ENCODE peak calls at places on chromosomes 16 and 17, in nine cellular contexts. One of them, this sample, is unnamed.

GRCh38 chr17:50584749-50585148 is 24.2 kb downstream of the CACNA1G start:
- DNase-seq in SHP77: no peak
- DNase-seq in GM04504: no peak
- DNase-seq in NCI-H1092 treated with DMSO at 0.1 percent for 48 hours: no peak
- DNase-seq in ureter: no peak
- DNase-seq in fibroblast of pulmonary artery: no peak
- DNase-seq in neural progenitor cell: no peak
- DNase-seq in naive thymus-derived CD8-positive, alpha-beta T cell: no peak
- DNase-seq in heart left ventricle: no peak
- DNase-seq in this sample: peak; percentile 37

GRCh38 chr17:29444589-29444988 is 54.4 kb downstream of the TAOK1 start:
- DNase-seq in GM04504: peak; percentile 14
- DNase-seq in fibroblast of pulmonary artery: peak; percentile 52
- DNase-seq in naive thymus-derived CD8-positive, alpha-beta T cell: no peak
- DNase-seq in ureter: no peak
- DNase-seq in neural progenitor cell: no peak
- DNase-seq in SHP77: no peak
- DNase-seq in NCI-H1092 treated with DMSO at 0.1 percent for 48 hours: no peak
- DNase-seq in heart left ventricle: no peak
- DNase-seq in this sample: no peak

GRCh38 chr16:13923703-13924298 is 3.8 kb downstream of the ERCC4 start:
- DNase-seq in NCI-H1092 treated with DMSO at 0.1 percent for 48 hours: peak; percentile 48
- DNase-seq in fibroblast of pulmonary artery: peak; percentile 81
- DNase-seq in SHP77: peak; percentile 14
- DNase-seq in naive thymus-derived CD8-positive, alpha-beta T cell: no peak
- DNase-seq in heart left ventricle: no peak
- DNase-seq in ureter: no peak
- DNase-seq in neural progenitor cell: peak; percentile 56
- DNase-seq in GM04504: no peak
- DNase-seq in this sample: peak; percentile 40

GRCh38 chr17:40095944-40096791 is 4.2 kb downstream of the NR1D1 start:
- DNase-seq in neural progenitor cell: no peak
- DNase-seq in fibroblast of pulmonary artery: no peak
- DNase-seq in GM04504: no peak
- DNase-seq in ureter: no peak
- DNase-seq in heart left ventricle: peak; percentile 75
- DNase-seq in naive thymus-derived CD8-positive, alpha-beta T cell: peak; percentile 69
- DNase-seq in NCI-H1092 treated with DMSO at 0.1 percent for 48 hours: no peak
- DNase-seq in SHP77: no peak
- DNase-seq in this sample: no peak

GRCh38 chr16:46801428-46802049 is 29.4 kb downstream of the C16orf87 start:
- DNase-seq in naive thymus-derived CD8-positive, alpha-beta T cell: no peak
- DNase-seq in heart left ventricle: no peak
- DNase-seq in GM04504: no peak
- DNase-seq in NCI-H1092 treated with DMSO at 0.1 percent for 48 hours: peak; percentile 43
- DNase-seq in ureter: no peak
- DNase-seq in SHP77: peak; percentile 28
- DNase-seq in fibroblast of pulmonary artery: peak; percentile 46
- DNase-seq in neural progenitor cell: peak; percentile 39
- DNase-seq in this sample: peak; percentile 28

GRCh38 chr17:18951941-18952842 is at the start of gene SLC5A10:
- DNase-seq in naive thymus-derived CD8-positive, alpha-beta T cell: no peak
- DNase-seq in GM04504: no peak
- DNase-seq in neural progenitor cell: peak; percentile 47
- DNase-seq in SHP77: no peak
- DNase-seq in ureter: no peak
- DNase-seq in heart left ventricle: no peak
- DNase-seq in NCI-H1092 treated with DMSO at 0.1 percent for 48 hours: no peak
- DNase-seq in fibroblast of pulmonary artery: no peak
- DNase-seq in this sample: no peak

GRCh38 chr16:88531931-88532433 is 38.2 kb upstream of the ZC3H18 start:
- DNase-seq in naive thymus-derived CD8-positive, alpha-beta T cell: no peak
- DNase-seq in neural progenitor cell: no peak
- DNase-seq in NCI-H1092 treated with DMSO at 0.1 percent for 48 hours: no peak
- DNase-seq in fibroblast of pulmonary artery: no peak
- DNase-seq in heart left ventricle: peak; percentile 62
- DNase-seq in SHP77: no peak
- DNase-seq in ureter: no peak
- DNase-seq in GM04504: no peak
- DNase-seq in this sample: no peak

GRCh38 chr16:71626018-71626857 is at the start of gene MARVELD3:
- DNase-seq in naive thymus-derived CD8-positive, alpha-beta T cell: no peak
- DNase-seq in neural progenitor cell: peak; percentile 51
- DNase-seq in heart left ventricle: no peak
- DNase-seq in fibroblast of pulmonary artery: no peak
- DNase-seq in ureter: peak; percentile 87
- DNase-seq in NCI-H1092 treated with DMSO at 0.1 percent for 48 hours: no peak
- DNase-seq in SHP77: no peak
- DNase-seq in GM04504: no peak
- DNase-seq in this sample: peak; percentile 64

GRCh38 chr17:27526603-27527002 is 70.4 kb downstream of the KSR1 start:
- DNase-seq in neural progenitor cell: peak; percentile 44
- DNase-seq in SHP77: no peak
- DNase-seq in GM04504: no peak
- DNase-seq in ureter: peak; percentile 69
- DNase-seq in naive thymus-derived CD8-positive, alpha-beta T cell: no peak
- DNase-seq in fibroblast of pulmonary artery: peak; percentile 52
- DNase-seq in heart left ventricle: no peak
- DNase-seq in NCI-H1092 treated with DMSO at 0.1 percent for 48 hours: no peak
- DNase-seq in this sample: no peak

GRCh38 chr17:64297467-64298088 is 34.5 kb upstream of the TEX2 start:
- DNase-seq in naive thymus-derived CD8-positive, alpha-beta T cell: no peak
- DNase-seq in fibroblast of pulmonary artery: no peak
- DNase-seq in SHP77: no peak
- DNase-seq in ureter: no peak
- DNase-seq in heart left ventricle: no peak
- DNase-seq in GM04504: no peak
- DNase-seq in neural progenitor cell: no peak
- DNase-seq in NCI-H1092 treated with DMSO at 0.1 percent for 48 hours: no peak
- DNase-seq in this sample: no peak

GRCh38 chr17:37131064-37131463 is 182.3 kb downstream of the AATF start:
- DNase-seq in ureter: no peak
- DNase-seq in fibroblast of pulmonary artery: peak; percentile 22
- DNase-seq in GM04504: no peak
- DNase-seq in heart left ventricle: no peak
- DNase-seq in NCI-H1092 treated with DMSO at 0.1 percent for 48 hours: no peak
- DNase-seq in naive thymus-derived CD8-positive, alpha-beta T cell: no peak
- DNase-seq in SHP77: no peak
- DNase-seq in neural progenitor cell: peak; percentile 84
- DNase-seq in this sample: no peak

GRCh38 chr17:39193346-39193745 is 4.1 kb downstream of the CACNB1 start:
- DNase-seq in neural progenitor cell: no peak
- DNase-seq in fibroblast of pulmonary artery: no peak
- DNase-seq in GM04504: no peak
- DNase-seq in ureter: no peak
- DNase-seq in heart left ventricle: no peak
- DNase-seq in naive thymus-derived CD8-positive, alpha-beta T cell: no peak
- DNase-seq in SHP77: no peak
- DNase-seq in NCI-H1092 treated with DMSO at 0.1 percent for 48 hours: no peak
- DNase-seq in this sample: no peak

GRCh38 chr17:64183815-64184397 is 54.0 kb upstream of the ERN1 start:
- DNase-seq in GM04504: peak; percentile 70
- DNase-seq in naive thymus-derived CD8-positive, alpha-beta T cell: no peak
- DNase-seq in ureter: no peak
- DNase-seq in NCI-H1092 treated with DMSO at 0.1 percent for 48 hours: no peak
- DNase-seq in fibroblast of pulmonary artery: no peak
- DNase-seq in heart left ventricle: no peak
- DNase-seq in neural progenitor cell: no peak
- DNase-seq in SHP77: no peak
- DNase-seq in this sample: no peak

GRCh38 chr17:41498276-41498675 is 7.1 kb downstream of the KRT13 start:
- DNase-seq in naive thymus-derived CD8-positive, alpha-beta T cell: no peak
- DNase-seq in NCI-H1092 treated with DMSO at 0.1 percent for 48 hours: no peak
- DNase-seq in GM04504: no peak
- DNase-seq in fibroblast of pulmonary artery: no peak
- DNase-seq in ureter: no peak
- DNase-seq in SHP77: no peak
- DNase-seq in heart left ventricle: no peak
- DNase-seq in neural progenitor cell: no peak
- DNase-seq in this sample: no peak

GRCh38 chr17:35084987-35085386 is 21.5 kb upstream of the RFFL start:
- DNase-seq in neural progenitor cell: no peak
- DNase-seq in NCI-H1092 treated with DMSO at 0.1 percent for 48 hours: no peak
- DNase-seq in heart left ventricle: no peak
- DNase-seq in fibroblast of pulmonary artery: peak; percentile 25
- DNase-seq in SHP77: no peak
- DNase-seq in GM04504: no peak
- DNase-seq in naive thymus-derived CD8-positive, alpha-beta T cell: no peak
- DNase-seq in ureter: no peak
- DNase-seq in this sample: no peak

GRCh38 chr16:48903054-48903453 is 293.1 kb upstream of the N4BP1 start:
- DNase-seq in naive thymus-derived CD8-positive, alpha-beta T cell: no peak
- DNase-seq in GM04504: no peak
- DNase-seq in NCI-H1092 treated with DMSO at 0.1 percent for 48 hours: no peak
- DNase-seq in fibroblast of pulmonary artery: no peak
- DNase-seq in SHP77: no peak
- DNase-seq in neural progenitor cell: peak; percentile 46
- DNase-seq in ureter: no peak
- DNase-seq in heart left ventricle: no peak
- DNase-seq in this sample: no peak

GRCh38 chr17:45702666-45703266 is 81.4 kb upstream of the CRHR1 start:
- DNase-seq in neural progenitor cell: peak; percentile 79
- DNase-seq in GM04504: no peak
- DNase-seq in naive thymus-derived CD8-positive, alpha-beta T cell: no peak
- DNase-seq in SHP77: no peak
- DNase-seq in NCI-H1092 treated with DMSO at 0.1 percent for 48 hours: no peak
- DNase-seq in ureter: no peak
- DNase-seq in fibroblast of pulmonary artery: peak; percentile 39
- DNase-seq in heart left ventricle: no peak
- DNase-seq in this sample: no peak

GRCh38 chr16:8572919-8573724 is 17.2 kb downstream of the TMEM114 start:
- DNase-seq in heart left ventricle: no peak
- DNase-seq in GM04504: peak; percentile 4
- DNase-seq in ureter: no peak
- DNase-seq in naive thymus-derived CD8-positive, alpha-beta T cell: no peak
- DNase-seq in neural progenitor cell: peak; percentile 68
- DNase-seq in fibroblast of pulmonary artery: peak; percentile 65
- DNase-seq in SHP77: no peak
- DNase-seq in NCI-H1092 treated with DMSO at 0.1 percent for 48 hours: no peak
- DNase-seq in this sample: no peak

GRCh38 chr16:10965440-10966039 is 21.2 kb downstream of the CLEC16A start:
- DNase-seq in SHP77: no peak
- DNase-seq in fibroblast of pulmonary artery: no peak
- DNase-seq in ureter: no peak
- DNase-seq in heart left ventricle: no peak
- DNase-seq in NCI-H1092 treated with DMSO at 0.1 percent for 48 hours: no peak
- DNase-seq in GM04504: no peak
- DNase-seq in naive thymus-derived CD8-positive, alpha-beta T cell: no peak
- DNase-seq in neural progenitor cell: no peak
- DNase-seq in this sample: no peak

GRCh38 chr16:47459603-47460002 is 1.3 kb downstream of the ITFG1 start:
- DNase-seq in heart left ventricle: no peak
- DNase-seq in SHP77: no peak
- DNase-seq in GM04504: no peak
- DNase-seq in ureter: no peak
- DNase-seq in neural progenitor cell: no peak
- DNase-seq in naive thymus-derived CD8-positive, alpha-beta T cell: no peak
- DNase-seq in NCI-H1092 treated with DMSO at 0.1 percent for 48 hours: no peak
- DNase-seq in fibroblast of pulmonary artery: no peak
- DNase-seq in this sample: no peak

GRCh38 chr17:5619088-5619740 is 34.9 kb upstream of the NLRP1 start:
- DNase-seq in SHP77: peak; percentile 55
- DNase-seq in fibroblast of pulmonary artery: no peak
- DNase-seq in NCI-H1092 treated with DMSO at 0.1 percent for 48 hours: peak; percentile 98
- DNase-seq in GM04504: no peak
- DNase-seq in heart left ventricle: no peak
- DNase-seq in neural progenitor cell: no peak
- DNase-seq in naive thymus-derived CD8-positive, alpha-beta T cell: no peak
- DNase-seq in ureter: no peak
- DNase-seq in this sample: no peak

This sample was measured in NCI-H345.